ENCODE peak calls at places on chromosomes 16 and 17, in eight cellular contexts. One of them, this sample, is unnamed.

GRCh38 chr17:32020943-32021617 is 13.9 kb downstream of the LRRC37B start:
- DNase-seq in NCI-H1930: no peak
- DNase-seq in activated CD4-positive, alpha-beta T cell treated with anti-CD3 and anti-CD28 coated beads, Interleukin-2, amount 50 U/mL, for 1 hour: no peak
- DNase-seq in left colon: no peak
- DNase-seq in bronchial epithelial cell: no peak
- DNase-seq in stimulated activated CD4-positive, alpha-beta T cell treated with anti-CD3 and anti-CD28 coated beads, TNF-alpha, amount 100 ng/mL, for 1 hour: no peak
- DNase-seq in lower lobe of right lung: no peak
- DNase-seq in ureter: no peak
- DNase-seq in this sample: no peak

GRCh38 chr17:76822184-76822778 is 45.9 kb upstream of the MGAT5B start:
- DNase-seq in NCI-H1930: no peak
- DNase-seq in left colon: no peak
- DNase-seq in activated CD4-positive, alpha-beta T cell treated with anti-CD3 and anti-CD28 coated beads, Interleukin-2, amount 50 U/mL, for 1 hour: no peak
- DNase-seq in lower lobe of right lung: no peak
- DNase-seq in ureter: no peak
- DNase-seq in stimulated activated CD4-positive, alpha-beta T cell treated with anti-CD3 and anti-CD28 coated beads, TNF-alpha, amount 100 ng/mL, for 1 hour: no peak
- DNase-seq in bronchial epithelial cell: no peak
- DNase-seq in this sample: no peak

GRCh38 chr17:80899402-80900268 is 92.0 kb upstream of the CHMP6 start:
- DNase-seq in activated CD4-positive, alpha-beta T cell treated with anti-CD3 and anti-CD28 coated beads, Interleukin-2, amount 50 U/mL, for 1 hour: peak
- DNase-seq in bronchial epithelial cell: peak
- DNase-seq in NCI-H1930: no peak
- DNase-seq in stimulated activated CD4-positive, alpha-beta T cell treated with anti-CD3 and anti-CD28 coated beads, TNF-alpha, amount 100 ng/mL, for 1 hour: peak
- DNase-seq in ureter: no peak
- DNase-seq in left colon: no peak
- DNase-seq in lower lobe of right lung: peak
- DNase-seq in this sample: no peak

GRCh38 chr16:53156516-53156915 is 101.7 kb downstream of the CHD9 start:
- DNase-seq in bronchial epithelial cell: no peak
- DNase-seq in stimulated activated CD4-positive, alpha-beta T cell treated with anti-CD3 and anti-CD28 coated beads, TNF-alpha, amount 100 ng/mL, for 1 hour: no peak
- DNase-seq in left colon: no peak
- DNase-seq in activated CD4-positive, alpha-beta T cell treated with anti-CD3 and anti-CD28 coated beads, Interleukin-2, amount 50 U/mL, for 1 hour: no peak
- DNase-seq in ureter: no peak
- DNase-seq in NCI-H1930: no peak
- DNase-seq in lower lobe of right lung: no peak
- DNase-seq in this sample: no peak

GRCh38 chr17:27577124-27577761 is 53.7 kb upstream of the LGALS9 start:
- DNase-seq in left colon: no peak
- DNase-seq in bronchial epithelial cell: peak
- DNase-seq in stimulated activated CD4-positive, alpha-beta T cell treated with anti-CD3 and anti-CD28 coated beads, TNF-alpha, amount 100 ng/mL, for 1 hour: no peak
- DNase-seq in activated CD4-positive, alpha-beta T cell treated with anti-CD3 and anti-CD28 coated beads, Interleukin-2, amount 50 U/mL, for 1 hour: no peak
- DNase-seq in lower lobe of right lung: no peak
- DNase-seq in ureter: no peak
- DNase-seq in NCI-H1930: no peak
- DNase-seq in this sample: peak

GRCh38 chr16:52497067-52497816 is 49.7 kb downstream of the TOX3 start:
- DNase-seq in NCI-H1930: peak
- DNase-seq in left colon: no peak
- DNase-seq in ureter: no peak
- DNase-seq in activated CD4-positive, alpha-beta T cell treated with anti-CD3 and anti-CD28 coated beads, Interleukin-2, amount 50 U/mL, for 1 hour: no peak
- DNase-seq in lower lobe of right lung: no peak
- DNase-seq in bronchial epithelial cell: peak
- DNase-seq in stimulated activated CD4-positive, alpha-beta T cell treated with anti-CD3 and anti-CD28 coated beads, TNF-alpha, amount 100 ng/mL, for 1 hour: no peak
- DNase-seq in this sample: no peak

GRCh38 chr17:79202476-79202875 is 127.9 kb downstream of the ENGASE start:
- DNase-seq in bronchial epithelial cell: no peak
- DNase-seq in NCI-H1930: no peak
- DNase-seq in stimulated activated CD4-positive, alpha-beta T cell treated with anti-CD3 and anti-CD28 coated beads, TNF-alpha, amount 100 ng/mL, for 1 hour: no peak
- DNase-seq in lower lobe of right lung: no peak
- DNase-seq in ureter: no peak
- DNase-seq in activated CD4-positive, alpha-beta T cell treated with anti-CD3 and anti-CD28 coated beads, Interleukin-2, amount 50 U/mL, for 1 hour: no peak
- DNase-seq in left colon: no peak
- DNase-seq in this sample: no peak

GRCh38 chr16:14004719-14005315 is 66.3 kb upstream of the MRTFB start:
- DNase-seq in left colon: no peak
- DNase-seq in bronchial epithelial cell: no peak
- DNase-seq in stimulated activated CD4-positive, alpha-beta T cell treated with anti-CD3 and anti-CD28 coated beads, TNF-alpha, amount 100 ng/mL, for 1 hour: no peak
- DNase-seq in activated CD4-positive, alpha-beta T cell treated with anti-CD3 and anti-CD28 coated beads, Interleukin-2, amount 50 U/mL, for 1 hour: no peak
- DNase-seq in lower lobe of right lung: no peak
- DNase-seq in ureter: no peak
- DNase-seq in NCI-H1930: no peak
- DNase-seq in this sample: no peak

GRCh38 chr16:49698416-49698815 is 157.5 kb downstream of the ZNF423 start:
- DNase-seq in ureter: no peak
- DNase-seq in NCI-H1930: no peak
- DNase-seq in left colon: no peak
- DNase-seq in lower lobe of right lung: no peak
- DNase-seq in bronchial epithelial cell: no peak
- DNase-seq in stimulated activated CD4-positive, alpha-beta T cell treated with anti-CD3 and anti-CD28 coated beads, TNF-alpha, amount 100 ng/mL, for 1 hour: no peak
- DNase-seq in activated CD4-positive, alpha-beta T cell treated with anti-CD3 and anti-CD28 coated beads, Interleukin-2, amount 50 U/mL, for 1 hour: no peak
- DNase-seq in this sample: no peak

GRCh38 chr17:78922876-78923498 is 2.2 kb downstream of the TIMP2 start:
- DNase-seq in NCI-H1930: no peak
- DNase-seq in bronchial epithelial cell: no peak
- DNase-seq in stimulated activated CD4-positive, alpha-beta T cell treated with anti-CD3 and anti-CD28 coated beads, TNF-alpha, amount 100 ng/mL, for 1 hour: no peak
- DNase-seq in ureter: no peak
- DNase-seq in activated CD4-positive, alpha-beta T cell treated with anti-CD3 and anti-CD28 coated beads, Interleukin-2, amount 50 U/mL, for 1 hour: no peak
- DNase-seq in left colon: no peak
- DNase-seq in lower lobe of right lung: no peak
- DNase-seq in this sample: no peak

GRCh38 chr17:63413128-63413527 is 33.0 kb downstream of the CYB561 start:
- DNase-seq in left colon: no peak
- DNase-seq in ureter: no peak
- DNase-seq in NCI-H1930: no peak
- DNase-seq in lower lobe of right lung: no peak
- DNase-seq in stimulated activated CD4-positive, alpha-beta T cell treated with anti-CD3 and anti-CD28 coated beads, TNF-alpha, amount 100 ng/mL, for 1 hour: no peak
- DNase-seq in activated CD4-positive, alpha-beta T cell treated with anti-CD3 and anti-CD28 coated beads, Interleukin-2, amount 50 U/mL, for 1 hour: no peak
- DNase-seq in bronchial epithelial cell: no peak
- DNase-seq in this sample: no peak

This sample was measured in nucleus accumbens.